ENCODE peak calls at places on chromosome 17, in ten cellular contexts. M is uterus, C is heart left ventricle, R is mammary epithelial cell, Q is colonic mucosa, I is body of pancreas, W is kidney, X is lower lobe of right lung, T is fibroblast of lung, F is psoas muscle. B is an unnamed sample.

GRCh38 chr17:8014558-8014850 is 12.1 kb downstream of the GUCY2D start:
- DNase-seq in M (no peak), C (no peak), R (no peak), Q (no peak), I (no peak), W (no peak), X (no peak), T (no peak), F (no peak), B (no peak)

GRCh38 chr17:73283841-73284282 is 22.2 kb upstream of the CPSF4L start:
- DNase-seq in M (peak; percentile 73), C (no peak), R (no peak), Q (no peak), I (no peak), W (no peak), X (no peak), T (no peak), F (no peak), B (no peak)

GRCh38 chr17:78951967-78952551 is 26.9 kb upstream of the TIMP2 start:
- DNase-seq in M (no peak), C (no peak), R (no peak), Q (no peak), I (no peak), W (peak; percentile 66), X (no peak), T (no peak), F (no peak), B (no peak)

GRCh38 chr17:47220531-47220999 is 11.4 kb downstream of the MYL4 start:
- DNase-seq in M (no peak), C (no peak), R (no peak), Q (no peak), I (no peak), W (no peak), X (no peak), T (peak; percentile 32), F (no peak), B (no peak)

GRCh38 chr17:12070561-12070960 is 49.9 kb downstream of the MAP2K4 start:
- DNase-seq in M (no peak), C (no peak), R (peak; percentile 65), Q (no peak), I (no peak), W (no peak), X (no peak), T (peak; percentile 91), F (no peak), B (no peak)

GRCh38 chr17:73538445-73538844 is 105.8 kb downstream of the SDK2 start:
- DNase-seq in M (no peak), C (no peak), R (no peak), Q (no peak), I (no peak), W (no peak), X (no peak), T (no peak), F (no peak), B (no peak)

GRCh38 chr17:44830359-44831269 is 527 bp upstream of the GJC1 start:
- DNase-seq in M (peak; percentile 43), C (no peak), R (no peak), Q (no peak), I (no peak), W (peak; percentile 69), X (no peak), T (no peak), F (no peak), B (no peak)

GRCh38 chr17:64133546-64134215 is 3.7 kb upstream of the ERN1 start:
- DNase-seq in M (no peak), C (no peak), R (peak; percentile 54), Q (no peak), I (peak; percentile 64), W (no peak), X (no peak), T (peak; percentile 40), F (no peak), B (no peak)

GRCh38 chr17:17820457-17821158 is 16.2 kb downstream of the SREBF1 start:
- DNase-seq in M (no peak), C (no peak), R (no peak), Q (no peak), I (no peak), W (no peak), X (no peak), T (no peak), F (no peak), B (no peak)

GRCh38 chr17:17820046-17820445 is 16.7 kb downstream of the SREBF1 start:
- DNase-seq in M (no peak), C (no peak), R (no peak), Q (peak; percentile 22), I (no peak), W (no peak), X (no peak), T (no peak), F (no peak), B (no peak)

GRCh38 chr17:17818088-17818526 is 18.7 kb downstream of the SREBF1 start:
- DNase-seq in M (no peak), C (no peak), R (no peak), Q (peak; percentile 62), I (peak; percentile 59), W (no peak), X (peak; percentile 67), T (peak; percentile 36), F (no peak), B (peak; percentile 71)

GRCh38 chr17:17819111-17819510 is 17.7 kb downstream of the SREBF1 start:
- DNase-seq in M (no peak), C (no peak), R (no peak), Q (no peak), I (no peak), W (no peak), X (no peak), T (no peak), F (no peak), B (no peak)

GRCh38 chr17:17819561-17819995 is 17.2 kb downstream of the SREBF1 start:
- DNase-seq in M (no peak), C (peak; percentile 84), R (peak; percentile 89), Q (peak; percentile 78), I (peak; percentile 85), W (no peak), X (peak; percentile 79), T (peak; percentile 89), F (peak; percentile 80), B (peak; percentile 66)
- H3K36me3 ChIP-seq in M (no peaks in the 10 kb centered on the region), C (peaks cover 6% of the 10 kb centered on the region), R (peaks cover 23% of the 10 kb centered on the region), Q (peaks cover 34% of the 10 kb centered on the region), I (no peaks in the 10 kb centered on the region), W (peaks cover 25% of the 10 kb centered on the region), X (peaks cover 51% of the 10 kb centered on the region), T (peaks cover 39% of the 10 kb centered on the region), F (no peaks in the 10 kb centered on the region), B (peaks cover 3% of the 10 kb centered on the region)

DNA sequence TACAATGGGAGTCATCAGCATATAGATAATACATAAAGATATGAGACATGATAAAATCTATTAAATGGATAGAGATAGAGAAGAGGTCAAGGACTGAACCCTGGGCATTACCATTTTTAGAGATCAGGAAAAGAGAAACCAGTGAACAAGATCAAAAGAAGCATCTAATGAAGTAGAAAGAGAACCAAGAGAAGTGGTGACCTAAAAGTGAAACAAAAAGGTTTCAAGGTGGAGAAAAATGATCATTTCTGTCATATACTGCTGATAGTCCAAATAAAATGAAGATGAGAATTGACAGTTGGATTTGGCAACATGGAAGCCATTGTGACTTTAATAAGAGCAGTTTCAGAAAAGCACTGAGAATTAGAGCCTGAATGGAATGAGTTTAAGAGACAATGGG is 165.1 kb downstream of the PPM1E start:
- DNase-seq in M (no peak), C (no peak), R (no peak), Q (no peak), I (no peak), W (no peak), X (no peak), T (no peak), F (no peak), B (no peak)
- TF ChIP-seq CTCF in M (no peak), C (no peak), R (no peak), Q (no peak), I (no peak), W (no peak), X (no peak), T (no peak), F (no peak), B (no peak)

DNA sequence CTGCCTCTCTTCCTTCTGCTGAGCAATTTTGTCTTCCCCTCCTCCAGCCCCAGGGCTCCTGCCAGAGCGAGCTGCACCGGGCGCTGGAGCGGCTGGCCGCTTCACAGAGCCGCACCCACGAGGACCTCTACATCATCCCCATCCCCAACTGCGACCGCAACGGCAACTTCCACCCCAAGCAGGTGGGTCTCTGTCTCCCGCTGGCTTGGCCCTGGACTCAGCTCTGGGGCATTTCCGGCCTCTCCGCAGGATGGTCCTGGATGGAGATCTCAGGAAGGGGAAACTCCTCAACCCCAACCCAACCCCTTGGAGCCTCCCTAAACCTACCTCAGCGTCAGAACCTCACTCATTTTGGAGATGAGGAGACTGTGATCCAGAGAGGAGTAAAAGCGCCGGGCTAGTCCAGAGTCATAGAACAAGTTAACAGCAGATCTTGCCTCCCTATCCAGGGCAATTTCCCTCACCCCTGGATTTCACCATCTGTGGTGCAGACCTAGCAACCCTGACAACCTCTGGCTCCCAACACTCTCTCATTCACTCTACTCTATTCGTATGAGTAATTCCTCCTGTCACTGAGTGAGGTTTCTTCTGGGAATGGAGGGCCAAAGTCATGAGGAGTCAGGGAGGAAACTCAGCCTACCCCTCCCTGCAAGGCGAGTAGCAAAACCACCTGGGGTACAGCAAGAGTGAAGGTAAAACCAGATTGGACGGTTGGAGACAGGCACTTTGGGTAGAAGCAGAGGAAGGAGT is 10.8 kb downstream of the IGFBP4 start:
- DNase-seq in M (peak; percentile 41), C (no peak), R (no peak), Q (no peak), I (no peak), W (peak; percentile 62), X (no peak), T (peak; percentile 66), F (no peak), B (no peak)
- H3K36me3 ChIP-seq in M (no peaks in the 10 kb centered on the region), C (peaks cover 48% of the 10 kb centered on the region), R (no peaks in the 10 kb centered on the region), Q (peaks cover 9% of the 10 kb centered on the region), I (no peaks in the 10 kb centered on the region), W (peaks cover 46% of the 10 kb centered on the region), X (peaks cover 63% of the 10 kb centered on the region), T (peaks cover 30% of the 10 kb centered on the region), F (no peaks in the 10 kb centered on the region), B (no peaks in the 10 kb centered on the region)

GRCh38 chr17:15023589-15023988 is 241.5 kb downstream of the PMP22 start:
- DNase-seq in M (no peak), C (no peak), R (no peak), Q (no peak), I (no peak), W (no peak), X (no peak), T (no peak), F (no peak), B (no peak)

GRCh38 chr17:15026088-15026487 is 239.0 kb downstream of the PMP22 start:
- DNase-seq in M (no peak), C (no peak), R (no peak), Q (no peak), I (no peak), W (no peak), X (no peak), T (no peak), F (no peak), B (no peak)

GRCh38 chr17:15027853-15028252 is 237.3 kb downstream of the PMP22 start:
- DNase-seq in M (no peak), C (no peak), R (no peak), Q (no peak), I (no peak), W (no peak), X (no peak), T (no peak), F (no peak), B (no peak)

GRCh38 chr17:15031971-15032370 is 233.2 kb downstream of the PMP22 start:
- DNase-seq in M (no peak), C (no peak), R (no peak), Q (no peak), I (no peak), W (no peak), X (no peak), T (no peak), F (no peak), B (no peak)

GRCh38 chr17:15029469-15029868 is 235.7 kb downstream of the PMP22 start:
- DNase-seq in M (no peak), C (no peak), R (no peak), Q (no peak), I (no peak), W (no peak), X (no peak), T (no peak), F (no peak), B (no peak)
- TF ChIP-seq CTCF in M (no peak), C (no peak), R (no peak), Q (no peak), I (no peak), W (no peak), X (no peak), T (no peak), F (no peak), B (no peak)

B was measured in prostate gland.